ENCODE peak calls at places on chromosomes 2 and 18, in four cellular contexts. L is heart left ventricle, F is IMR-90, S is A549. W is an unnamed sample.

GRCh38 chr2:36965751-36966369 is 476 bp downstream of the STRN start:
- DNase-seq in S (peak), F (no peak), L (peak), W (no peak)

GRCh38 chr2:47016172-47016913 is 100.7 kb upstream of the MCFD2 start:
- DNase-seq in F (peak), S (peak), L (no peak), W (peak)

GRCh38 chr2:226423498-226423960 is 376.1 kb downstream of the IRS1 start:
- DNase-seq in L (no peak), F (peak), S (no peak), W (no peak)

GRCh38 chr2:204749319-204749718 is 204.0 kb downstream of the PARD3B start:
- DNase-seq in L (no peak), S (no peak), F (peak), W (no peak)

GRCh38 chr2:131004446-131005209 is 88.6 kb downstream of the FAM168B start:
- DNase-seq in L (no peak), S (no peak), F (no peak), W (no peak)

GRCh38 chr2:119369845-119370244 is 3.1 kb downstream of the DBI start:
- DNase-seq in L (no peak), S (no peak), F (no peak), W (no peak)

GRCh38 chr2:9388950-9389911 is 34.1 kb downstream of the ITGB1BP1 start:
- DNase-seq in S (no peak), F (no peak), L (no peak), W (no peak)

GRCh38 chr2:137888845-137889244 is 75.4 kb upstream of the HNMT start:
- DNase-seq in L (no peak), F (no peak), S (peak), W (peak)

GRCh38 chr2:45260946-45261345 is 251.7 kb upstream of the SIX2 start:
- DNase-seq in F (no peak), L (no peak), S (no peak), W (no peak)

GRCh38 chr18:10270160-10270571 is 184.3 kb upstream of the APCDD1 start:
- DNase-seq in L (peak), S (no peak), F (peak), W (peak)

GRCh38 chr2:200664770-200665494 is 79.1 kb downstream of the AOX1 start:
- DNase-seq in S (no peak), F (no peak), L (no peak), W (no peak)

GRCh38 chr2:25380586-25381360 is 39.0 kb upstream of the DNMT3A start:
- DNase-seq in F (no peak), L (no peak), S (no peak), W (no peak)

GRCh38 chr2:209322041-209322440 is 101.8 kb upstream of the MAP2 start:
- DNase-seq in F (no peak), L (no peak), S (no peak), W (no peak)

GRCh38 chr2:15688924-15689568 is 97.4 kb downstream of the DDX1 start:
- DNase-seq in S (no peak), L (no peak), F (no peak), W (no peak)

GRCh38 chr18:42030586-42031182 is 75.7 kb downstream of the PIK3C3 start:
- DNase-seq in S (peak), L (no peak), F (peak), W (no peak)

GRCh38 chr2:14633031-14633430 is 514 bp downstream of the LRATD1 start:
- DNase-seq in F (no peak), L (no peak), S (no peak), W (no peak)

GRCh38 chr2:46909771-46910419 is 5.7 kb downstream of the MCFD2 start:
- DNase-seq in S (peak), L (no peak), F (peak), W (peak)

GRCh38 chr2:38666578-38666926 is 638 bp downstream of the GALM start:
- DNase-seq in F (peak), S (no peak), L (no peak), W (no peak)

GRCh38 chr18:41466436-41467160 is 488.4 kb upstream of the PIK3C3 start:
- DNase-seq in F (no peak), S (no peak), L (no peak), W (no peak)

GRCh38 chr2:151695778-151696177 is 38.5 kb downstream of the NEB start:
- DNase-seq in F (no peak), S (no peak), L (no peak), W (no peak)

GRCh38 chr2:15645300-15645699 is 53.6 kb downstream of the DDX1 start:
- DNase-seq in F (no peak), S (no peak), L (no peak), W (no peak)

GRCh38 chr2:55693181-55694125 is at the start of gene PNPT1:
- DNase-seq in F (peak), L (peak), S (peak), W (peak)
- TF ChIP-seq POLR2A in F (peak), L (no peak), S (peak), W (peak)

DNA sequence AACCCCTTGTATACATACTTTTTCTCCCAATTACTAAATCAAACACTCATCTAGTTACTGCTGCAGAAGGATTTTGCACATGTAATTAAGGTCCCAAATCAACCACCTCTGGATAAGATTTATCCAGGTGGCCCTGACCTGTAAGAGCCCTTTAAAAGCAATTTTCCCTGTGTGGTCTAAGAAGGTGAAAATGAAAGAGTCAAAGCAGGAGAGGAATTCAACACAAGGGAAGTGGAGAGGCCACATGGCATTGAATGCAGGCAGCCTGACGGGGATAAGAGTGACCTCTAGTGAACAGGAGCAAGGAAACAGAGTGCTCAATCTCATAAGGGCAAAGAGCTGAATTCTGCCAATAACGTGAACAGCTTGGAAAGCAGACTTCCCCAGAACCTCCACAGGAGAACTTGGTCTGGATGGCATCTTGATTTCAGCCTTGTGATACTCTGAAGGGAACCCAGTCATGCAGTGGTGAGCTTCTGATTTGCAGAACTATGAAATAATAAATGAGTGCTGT is 27.2 kb downstream of the PPP3R1 start:
- DNase-seq in S (peak), L (peak), F (peak), W (peak)
- TF ChIP-seq CTCF in S (peak), L (peak), F (peak), W (no peak)

DNA sequence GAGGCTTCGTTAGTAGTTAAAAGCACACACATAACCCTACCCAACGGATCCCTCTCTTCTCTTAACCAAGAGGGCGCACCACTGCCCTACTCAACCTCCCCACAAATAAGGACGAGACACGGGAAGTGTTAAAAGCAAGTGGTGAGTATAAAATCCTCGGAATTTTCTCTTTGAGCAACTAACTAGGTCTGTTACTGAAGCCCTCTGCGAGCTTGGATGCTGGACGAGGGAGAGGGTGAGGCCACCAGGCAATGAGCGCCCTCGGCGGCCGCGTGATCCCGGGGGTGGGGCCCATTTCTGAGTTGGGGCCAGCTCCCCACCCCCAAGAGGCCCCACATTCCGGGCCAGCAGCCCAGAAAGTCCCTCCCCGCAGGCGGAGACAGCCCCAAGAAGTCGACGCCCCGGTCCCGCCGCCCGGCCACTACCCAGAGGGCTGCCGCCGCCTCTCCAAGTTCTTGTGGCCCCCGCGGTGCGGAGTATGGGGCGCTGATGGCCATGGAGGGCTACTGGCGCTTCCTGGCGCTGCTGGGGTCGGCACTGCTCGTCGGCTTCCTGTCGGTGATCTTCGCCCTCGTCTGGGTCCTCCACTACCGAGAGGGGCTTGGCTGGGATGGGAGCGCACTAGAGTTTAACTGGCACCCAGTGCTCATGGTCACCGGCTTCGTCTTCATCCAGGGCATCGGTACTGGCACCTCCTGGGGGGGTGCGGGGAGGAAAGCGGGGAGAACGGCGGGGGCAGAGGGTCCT is at the start of gene CYBRD1:
- DNase-seq in L (peak), S (peak), F (peak), W (peak)
- TF ChIP-seq POLR2A in L (no peak), S (peak), F (peak), W (peak)

DNA sequence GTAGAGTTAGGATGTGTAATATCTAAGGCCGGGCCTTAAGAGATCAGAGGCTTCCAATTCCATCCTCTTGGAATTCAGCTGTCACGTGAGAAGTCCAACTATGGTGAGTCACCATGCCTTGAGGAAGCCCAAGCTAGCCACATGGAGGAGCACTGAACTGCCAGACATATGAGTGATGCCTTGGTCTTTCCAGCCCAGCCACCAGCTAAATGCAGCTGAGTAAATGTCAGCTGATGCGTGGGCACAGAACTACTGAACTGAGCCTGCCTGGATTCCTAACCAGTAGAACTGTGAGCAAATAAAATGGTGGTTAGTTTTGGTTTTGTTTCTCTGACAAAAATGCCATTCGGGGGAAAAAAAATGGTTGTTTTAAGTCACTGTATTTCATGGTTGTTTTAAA is 153.7 kb upstream of the SERTAD2 start:
- DNase-seq in L (no peak), S (peak), F (peak), W (no peak)
- TF ChIP-seq CTCF in L (no peak), S (no peak), F (peak), W (no peak)

GRCh38 chr2:232504438-232504837 is 15.8 kb upstream of the PRSS56 start:
- DNase-seq in S (peak), F (no peak), L (no peak), W (no peak)

GRCh38 chr2:232501794-232502499 is 14.3 kb upstream of the ECEL1 start:
- DNase-seq in S (no peak), F (no peak), L (no peak), W (no peak)

GRCh38 chr2:232503792-232504323 is 16.2 kb upstream of the ECEL1 start:
- DNase-seq in S (no peak), F (no peak), L (no peak), W (no peak)

GRCh38 chr2:232502513-232502900 is 14.9 kb upstream of the ECEL1 start:
- DNase-seq in F (peak), S (no peak), L (no peak), W (peak)

GRCh38 chr2:232502901-232503791 is 15.5 kb upstream of the ECEL1 start:
- DNase-seq in F (peak), S (peak), L (no peak), W (peak)
- TF ChIP-seq POLR2A in F (no peak), S (no peak), L (no peak), W (no peak)

GRCh38 chr2:219490186-219490585 is 8.5 kb upstream of the GMPPA start:
- DNase-seq in S (no peak), L (no peak), F (no peak), W (no peak)

GRCh38 chr2:219488844-219489194 is 9.9 kb upstream of the GMPPA start:
- DNase-seq in F (no peak), S (no peak), L (no peak), W (no peak)

GRCh38 chr2:219489315-219489714 is 9.4 kb upstream of the GMPPA start:
- DNase-seq in L (no peak), S (no peak), F (no peak), W (no peak)

GRCh38 chr2:219486424-219486959 is 12.2 kb upstream of the GMPPA start:
- DNase-seq in S (no peak), L (no peak), F (no peak), W (no peak)

DNA sequence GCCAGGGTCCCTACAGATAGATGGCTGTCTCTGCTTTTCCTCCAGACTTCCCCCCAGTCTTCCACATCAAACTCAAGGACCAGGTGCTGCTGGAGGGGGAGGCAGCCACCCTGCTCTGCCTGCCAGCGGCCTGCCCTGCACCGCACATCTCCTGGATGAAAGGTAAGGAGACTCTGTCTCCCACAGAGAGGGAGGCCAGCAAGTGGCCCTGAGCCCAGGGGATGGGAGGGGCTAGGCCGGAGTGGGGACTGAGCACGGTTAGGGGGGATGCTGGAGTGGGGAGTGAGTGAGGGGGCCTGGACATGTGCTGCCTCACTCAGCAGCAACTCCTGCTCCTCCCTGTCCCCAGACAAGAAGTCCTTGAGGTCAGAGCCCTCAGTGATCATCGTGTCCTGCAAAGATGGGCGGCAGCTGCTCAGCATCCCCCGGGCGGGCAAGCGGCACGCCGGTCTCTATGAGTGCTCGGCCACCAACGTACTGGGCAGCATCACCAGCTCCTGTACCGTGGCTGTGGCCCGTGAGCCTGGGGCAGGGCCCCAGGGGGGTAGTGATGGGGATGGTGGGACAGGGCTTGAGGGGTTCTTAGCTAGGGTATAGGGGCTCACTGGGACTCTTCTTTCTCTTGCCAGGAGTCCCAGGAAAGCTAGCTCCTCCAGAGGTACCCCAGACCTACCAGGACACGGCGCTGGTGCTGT is 10.4 kb upstream of the GMPPA start:
- DNase-seq in S (no peak), F (no peak), L (no peak), W (no peak)
- TF ChIP-seq CTCF in S (no peak), F (no peak), L (no peak), W (no peak)

GRCh38 chr2:96869824-96870630 is at the start of gene SEMA4C:
- DNase-seq in S (peak), L (peak), F (no peak), W (peak)

GRCh38 chr2:96866986-96867755 is 2.7 kb downstream of the SEMA4C start:
- DNase-seq in F (no peak), S (no peak), L (no peak), W (no peak)

GRCh38 chr2:96869281-96869823 is 528 bp downstream of the SEMA4C start:
- DNase-seq in S (peak), F (peak), L (peak), W (peak)

GRCh38 chr2:96867756-96868554 is 1.9 kb downstream of the SEMA4C start:
- DNase-seq in L (no peak), F (no peak), S (no peak), W (no peak)

GRCh38 chr2:96868555-96869280 is 1.2 kb downstream of the SEMA4C start:
- DNase-seq in L (peak), F (peak), S (peak), W (peak)
- TF ChIP-seq POLR2A in L (no peak), F (peak), S (peak), W (peak)